ENCODE peak calls at places on chromosomes 2 and 18, in five cellular contexts. N is GM23338, Q is ascending aorta, G is spleen, S is uterus. Z is an unnamed sample. For H3K36me3, the result is how much of the 10 kb centered on the place peaks cover.

GRCh38 chr18:808086-808485 is 4.0 kb downstream of the YES1 start:
- DNase-seq in S (no peak), Q (no peak), G (no peak), N (no peak), Z (no peak)

GRCh38 chr2:64493788-64494187 is 30.3 kb upstream of the AFTPH start:
- DNase-seq in G (no peak), N (no peak), S (no peak), Q (no peak), Z (no peak)

GRCh38 chr18:63410792-63411191 is 11.5 kb downstream of the VPS4B start:
- DNase-seq in G (no peak), N (no peak), S (no peak), Q (no peak), Z (no peak)

GRCh38 chr2:138474093-138474834 is 27.3 kb upstream of the SPOPL start:
- DNase-seq in N (no peak), S (no peak), Q (no peak), G (no peak), Z (no peak)

GRCh38 chr2:9152975-9153402 is 53.6 kb upstream of the ASAP2 start:
- DNase-seq in N (no peak), Q (no peak), G (peak), S (no peak), Z (no peak)

GRCh38 chr2:113390133-113390849 is 47.2 kb upstream of the ZNG1B start:
- DNase-seq in Q (peak), G (no peak), N (peak), S (peak), Z (no peak)

GRCh38 chr2:45763256-45763655 is 111.8 kb downstream of the PRKCE start:
- DNase-seq in N (no peak), G (no peak), Q (no peak), S (peak), Z (no peak)

GRCh38 chr2:134927195-134927594 is 8.6 kb downstream of the CCNT2 start:
- DNase-seq in G (no peak), S (no peak), Q (no peak), N (no peak), Z (no peak)

GRCh38 chr18:25298853-25299274 is 53.1 kb downstream of the ZNF521 start:
- DNase-seq in N (no peak), Q (no peak), S (peak), G (no peak), Z (no peak)

GRCh38 chr18:9577361-9577760 is 37.0 kb downstream of the PPP4R1 start:
- DNase-seq in S (no peak), N (no peak), G (no peak), Q (no peak), Z (no peak)

GRCh38 chr2:37636209-37637077 is 35.0 kb downstream of the CDC42EP3 start:
- DNase-seq in N (no peak), G (peak), Q (peak), S (no peak), Z (no peak)

GRCh38 chr2:74233648-74234047 is 35.2 kb downstream of the MTHFD2 start:
- DNase-seq in N (no peak), G (no peak), Q (no peak), S (no peak), Z (no peak)

GRCh38 chr2:42810971-42811865 is 18.8 kb upstream of the HAAO start:
- DNase-seq in Q (peak), G (peak), N (peak), S (peak), Z (peak)

GRCh38 chr2:237156131-237156856 is 70.6 kb downstream of the COPS8 start:
- DNase-seq in Q (peak), G (peak), N (no peak), S (peak), Z (peak)

GRCh38 chr18:42752921-42753320 is 362.6 kb downstream of the RIT2 start:
- DNase-seq in S (no peak), Q (no peak), N (peak), G (no peak), Z (no peak)

DNA sequence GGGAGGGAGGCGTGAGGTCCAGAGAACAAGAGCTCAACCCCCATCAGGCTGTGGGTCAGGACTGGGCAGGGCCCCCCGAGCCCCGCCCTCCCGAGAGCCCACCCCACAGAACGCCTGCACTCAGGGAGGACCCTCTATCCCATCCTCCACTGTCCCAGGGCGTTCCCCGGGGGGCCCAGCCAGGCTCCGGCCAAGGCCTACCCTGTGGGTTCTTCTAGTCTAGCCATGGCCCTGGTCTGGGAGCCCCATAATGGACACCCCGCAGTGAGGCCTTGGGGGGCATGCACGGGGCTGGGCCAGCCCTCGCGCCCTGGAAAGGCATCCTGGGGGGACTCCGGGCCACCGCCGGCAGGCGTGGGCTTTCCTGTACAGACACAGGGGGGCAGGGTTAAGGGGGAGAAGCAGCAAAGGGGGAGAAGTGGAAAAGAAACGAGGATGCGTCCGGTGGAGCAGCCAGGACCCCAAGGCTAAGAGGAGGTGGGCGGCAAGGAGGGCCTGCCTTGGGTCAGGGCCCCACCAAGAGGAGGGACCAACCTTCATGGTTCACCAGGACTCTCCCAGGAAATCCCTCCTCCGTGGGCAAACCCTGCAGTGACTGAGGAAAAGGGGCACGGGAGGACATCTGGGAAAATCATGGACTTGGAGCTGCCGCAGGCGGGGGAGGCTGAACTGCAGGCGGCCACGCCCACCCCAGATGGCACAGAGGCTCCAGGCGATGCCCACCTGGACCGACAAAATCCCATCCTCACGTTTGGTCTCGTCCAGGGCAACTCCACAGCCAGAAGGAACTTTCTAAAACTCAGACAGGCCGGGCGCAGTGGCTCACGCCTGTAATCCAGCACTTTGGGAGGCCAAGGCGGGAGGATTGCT is 2.7 kb upstream of the CROCC2 start:
- DNase-seq in S (no peak), N (no peak), G (peak), Q (no peak), Z (no peak)
- H3K27ac ChIP-seq in S (no peak), N (no peak), G (no peak), Q (no peak), Z (no peak)

DNA sequence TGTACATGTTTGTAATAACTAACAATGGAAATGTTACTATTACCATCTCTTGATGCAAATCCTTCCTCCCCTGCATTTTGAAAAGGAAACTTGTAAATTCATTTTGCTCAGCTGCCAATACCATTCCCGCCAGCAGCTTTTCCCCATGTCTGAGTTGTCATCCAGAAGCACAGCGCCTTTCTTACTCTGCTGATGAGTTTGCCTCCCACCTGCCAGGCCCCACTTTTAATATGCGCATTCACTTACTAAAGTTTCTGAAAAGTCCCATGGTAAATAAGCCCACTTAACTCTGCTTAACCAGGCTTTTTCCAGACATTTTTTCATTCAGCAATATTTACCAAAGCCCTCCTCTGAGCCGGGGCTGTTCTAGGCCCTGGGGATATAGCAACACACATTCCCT is 3.9 kb downstream of the CHST10 start:
- DNase-seq in S (no peak), N (peak), G (no peak), Q (no peak), Z (peak)
- H3K36me3 ChIP-seq in S (under half), N (under half), G (under half), Q (under half), Z (under half)

DNA sequence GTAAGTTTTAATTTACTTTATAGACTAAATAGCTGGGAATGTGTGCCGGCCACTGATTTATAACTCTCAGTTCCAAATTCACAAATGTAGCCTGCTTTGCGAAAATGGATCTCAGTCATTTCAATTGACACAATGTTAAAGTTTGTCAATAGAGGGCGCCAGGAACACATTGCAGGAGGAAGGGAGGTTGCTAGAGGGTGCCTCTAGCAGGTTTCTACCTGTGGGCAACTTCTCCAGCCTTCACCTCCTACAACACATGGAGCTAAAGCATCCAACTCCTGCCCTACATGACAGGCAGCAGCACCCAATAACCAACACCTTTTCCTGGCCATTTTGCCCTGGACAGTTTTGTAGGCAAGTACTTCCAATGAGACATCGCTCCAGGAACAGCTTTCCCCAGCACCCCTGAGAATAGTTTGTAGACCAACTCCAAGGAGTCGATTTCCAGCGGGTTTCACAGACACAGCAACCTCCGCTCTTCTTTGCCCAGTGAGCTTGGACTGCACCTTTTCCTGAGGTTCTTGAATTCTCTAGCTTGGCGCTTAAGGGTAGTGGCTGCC is 784.8 kb upstream of the CDH2 start:
- DNase-seq in G (no peak), S (no peak), Q (no peak), N (peak), Z (no peak)
- TF ChIP-seq CTCF in G (no peak), S (no peak), Q (no peak), N (peak), Z (peak)

DNA sequence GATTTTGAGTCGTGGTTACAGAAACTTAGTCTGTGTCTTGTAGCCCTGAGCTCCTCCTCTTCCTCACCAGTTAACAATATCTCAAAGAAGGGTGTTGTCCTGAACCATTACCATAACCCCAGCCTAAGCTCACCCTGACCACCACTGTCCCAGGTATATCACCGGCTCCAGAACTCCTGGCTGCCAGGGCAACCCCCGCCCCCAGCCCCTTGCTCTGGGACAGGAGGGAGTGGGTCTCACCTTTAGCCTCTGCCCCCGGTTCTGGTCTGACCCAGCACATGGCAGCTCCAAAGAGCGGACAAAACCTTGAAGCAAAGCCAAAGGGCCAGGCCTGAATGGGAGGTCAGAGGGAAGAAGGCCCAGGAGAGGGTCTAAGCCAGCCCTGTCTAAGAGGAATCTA is 5.6 kb upstream of the PSMD1 start:
- DNase-seq in N (no peak), G (no peak), S (no peak), Q (no peak), Z (no peak)
- H3K27ac ChIP-seq in N (no peak), G (no peak), S (no peak), Q (no peak), Z (no peak)

GRCh38 chr2:148739454-148740105 is 95.0 kb downstream of the EPC2 start:
- DNase-seq in N (no peak), S (no peak), G (no peak), Q (no peak), Z (no peak)
- H3K36me3 ChIP-seq in N (under half), S (under half), G (under half), Q (under half), Z (under half)